ENCODE peak calls at places on chromosomes 5 and 9, in seven cellular contexts. C is spleen, U is gastrocnemius medialis, R is ovary, Q is body of pancreas, D is upper lobe of left lung, T is uterus. Z is an unnamed sample. For H3K4me1, the result is how much of the 10 kb centered on the place peaks cover.

GRCh38 chr5:158026248-158027031 is 167.5 kb upstream of the CLINT1 start:
- DNase-seq in C (no peak), U (no peak), R (peak), Q (no peak), D (no peak), T (peak), Z (no peak)

GRCh38 chr5:65893749-65894430 is 32.5 kb upstream of the ERBIN start:
- DNase-seq in C (no peak), U (no peak), R (no peak), Q (no peak), D (no peak), T (no peak), Z (no peak)

GRCh38 chr5:143695244-143695885 is 116.6 kb upstream of the HMHB1 start:
- DNase-seq in C (no peak), U (no peak), R (no peak), Q (no peak), D (no peak), T (no peak), Z (no peak)

GRCh38 chr5:134003064-134003956 is 1.5 kb downstream of the VDAC1 start:
- DNase-seq in C (peak), U (no peak), R (no peak), Q (no peak), D (no peak), T (no peak), Z (no peak)

GRCh38 chr9:89352451-89352850 is 34.2 kb downstream of the SECISBP2 start:
- DNase-seq in C (no peak), U (no peak), R (no peak), Q (no peak), D (no peak), T (no peak), Z (no peak)

GRCh38 chr5:6686916-6687409 is 26.3 kb upstream of the TENT4A start:
- DNase-seq in C (no peak), U (no peak), R (no peak), Q (no peak), D (peak), T (no peak), Z (no peak)

GRCh38 chr5:145681216-145681615 is 153.9 kb downstream of the PRELID2 start:
- DNase-seq in C (no peak), U (no peak), R (no peak), Q (no peak), D (no peak), T (no peak), Z (no peak)

GRCh38 chr5:156755421-156756087 is 94.5 kb upstream of the PPP1R2B start:
- DNase-seq in C (no peak), U (no peak), R (no peak), Q (no peak), D (no peak), T (no peak), Z (no peak)

GRCh38 chr5:32709789-32710334 is 1.3 kb upstream of the NPR3 start:
- DNase-seq in C (peak), U (no peak), R (peak), Q (peak), D (peak), T (peak), Z (peak)

GRCh38 chr5:68178579-68178978 is 37.0 kb upstream of the PIK3R1 start:
- DNase-seq in C (no peak), U (no peak), R (no peak), Q (no peak), D (no peak), T (no peak), Z (no peak)

GRCh38 chr9:109652112-109652511 is 127.9 kb upstream of the PALM2AKAP2 start:
- DNase-seq in C (no peak), U (no peak), R (no peak), Q (no peak), D (no peak), T (no peak), Z (no peak)

GRCh38 chr9:79352322-79352721 is 219.4 kb upstream of the TLE4 start:
- DNase-seq in C (no peak), U (no peak), R (no peak), Q (no peak), D (no peak), T (no peak), Z (no peak)

GRCh38 chr5:1959231-1959630 is 76.5 kb upstream of the IRX4 start:
- DNase-seq in C (no peak), U (no peak), R (no peak), Q (no peak), D (no peak), T (no peak), Z (no peak)

GRCh38 chr5:34053133-34053532 is 10.1 kb upstream of the C1QTNF3 start:
- DNase-seq in C (no peak), U (no peak), R (no peak), Q (no peak), D (no peak), T (no peak), Z (no peak)

GRCh38 chr5:89377752-89378455 is 494.9 kb upstream of the MEF2C start:
- DNase-seq in C (no peak), U (no peak), R (no peak), Q (no peak), D (no peak), T (no peak), Z (no peak)

GRCh38 chr9:127455299-127455992 is 4.1 kb downstream of the LRSAM1 start:
- DNase-seq in C (no peak), U (peak), R (no peak), Q (peak), D (no peak), T (no peak), Z (peak)

GRCh38 chr9:72628191-72628590 is 106.8 kb downstream of the TMC1 start:
- DNase-seq in C (no peak), U (no peak), R (no peak), Q (no peak), D (no peak), T (no peak), Z (no peak)

GRCh38 chr9:1916676-1917075 is 98.5 kb upstream of the SMARCA2 start:
- DNase-seq in C (no peak), U (no peak), R (no peak), Q (no peak), D (no peak), T (no peak), Z (no peak)

GRCh38 chr9:117325789-117326185 is 89.1 kb downstream of the ASTN2 start:
- DNase-seq in C (no peak), U (no peak), R (no peak), Q (no peak), D (no peak), T (no peak), Z (no peak)

GRCh38 chr9:77647659-77648457 is at the start of gene GNA14:
- DNase-seq in C (peak), U (no peak), R (peak), Q (no peak), D (peak), T (peak), Z (peak)

GRCh38 chr5:140302786-140303639 is at the start of gene PFDN1:
- DNase-seq in C (peak), U (peak), R (peak), Q (peak), D (peak), T (peak), Z (peak)

GRCh38 chr9:135070198-135070951 is 17.1 kb upstream of the OLFM1 start:
- DNase-seq in C (peak), U (no peak), R (no peak), Q (peak), D (no peak), T (no peak), Z (peak)

GRCh38 chr5:124104344-124104743 is 592.4 kb downstream of the CSNK1G3 start:
- DNase-seq in C (no peak), U (no peak), R (no peak), Q (no peak), D (no peak), T (no peak), Z (no peak)

GRCh38 chr9:76662476-76663281 is 101.6 kb upstream of the PCA3 start:
- DNase-seq in C (no peak), U (no peak), R (no peak), Q (no peak), D (no peak), T (no peak), Z (no peak)

GRCh38 chr5:83564069-83564749 is 92.7 kb downstream of the VCAN start:
- DNase-seq in C (no peak), U (no peak), R (no peak), Q (no peak), D (no peak), T (no peak), Z (no peak)

GRCh38 chr5:137206030-137206715 is 293.0 kb downstream of the SPOCK1 start:
- DNase-seq in C (no peak), U (no peak), R (no peak), Q (no peak), D (peak), T (no peak), Z (no peak)

GRCh38 chr9:35729700-35730485 is 2.1 kb downstream of the TLN1 start:
- DNase-seq in C (peak), U (peak), R (no peak), Q (no peak), D (no peak), T (peak), Z (peak)

GRCh38 chr9:69056416-69056815 is 20.9 kb downstream of the FXN start:
- DNase-seq in C (no peak), U (no peak), R (no peak), Q (no peak), D (no peak), T (no peak), Z (no peak)

GRCh38 chr9:96460877-96461276 is 10.9 kb downstream of the HABP4 start:
- DNase-seq in C (no peak), U (no peak), R (no peak), Q (no peak), D (no peak), T (no peak), Z (no peak)

GRCh38 chr9:123353984-123354591 is 1.9 kb upstream of the CRB2 start:
- DNase-seq in C (peak), U (no peak), R (peak), Q (peak), D (peak), T (peak), Z (peak)

GRCh38 chr5:114191441-114191840 is 170.4 kb upstream of the KCNN2 start:
- DNase-seq in C (no peak), U (no peak), R (no peak), Q (no peak), D (no peak), T (no peak), Z (no peak)

GRCh38 chr9:69173497-69173890 is 583 bp upstream of the TJP2 start:
- DNase-seq in C (no peak), U (no peak), R (no peak), Q (no peak), D (no peak), T (peak), Z (no peak)

GRCh38 chr5:173318881-173319609 is 9.2 kb downstream of the STC2 start:
- DNase-seq in C (peak), U (no peak), R (no peak), Q (no peak), D (no peak), T (no peak), Z (no peak)

GRCh38 chr9:8693147-8693921 is 893.8 kb upstream of the DMAC1 start:
- DNase-seq in C (no peak), U (no peak), R (no peak), Q (no peak), D (no peak), T (no peak), Z (no peak)

GRCh38 chr9:94905606-94906005 is 179.1 kb downstream of the AOPEP start:
- DNase-seq in C (no peak), U (no peak), R (no peak), Q (no peak), D (no peak), T (no peak), Z (no peak)

GRCh38 chr9:94906713-94907112 is 180.2 kb downstream of the AOPEP start:
- DNase-seq in C (no peak), U (no peak), R (no peak), Q (no peak), D (no peak), T (no peak), Z (no peak)

GRCh38 chr9:94904806-94905205 is 178.3 kb downstream of the AOPEP start:
- DNase-seq in C (no peak), U (no peak), R (no peak), Q (no peak), D (no peak), T (no peak), Z (no peak)

GRCh38 chr9:94906181-94906580 is 179.7 kb downstream of the AOPEP start:
- DNase-seq in C (no peak), U (no peak), R (no peak), Q (no peak), D (no peak), T (no peak), Z (no peak)

GRCh38 chr9:94903961-94904421 is 177.5 kb downstream of the AOPEP start:
- DNase-seq in C (no peak), U (no peak), R (no peak), Q (no peak), D (no peak), T (no peak), Z (no peak)
- H3K4me1 ChIP-seq in C (under half), U (under half), R (under half), Q (under half), D (under half), T (under half), Z (under half)

DNA sequence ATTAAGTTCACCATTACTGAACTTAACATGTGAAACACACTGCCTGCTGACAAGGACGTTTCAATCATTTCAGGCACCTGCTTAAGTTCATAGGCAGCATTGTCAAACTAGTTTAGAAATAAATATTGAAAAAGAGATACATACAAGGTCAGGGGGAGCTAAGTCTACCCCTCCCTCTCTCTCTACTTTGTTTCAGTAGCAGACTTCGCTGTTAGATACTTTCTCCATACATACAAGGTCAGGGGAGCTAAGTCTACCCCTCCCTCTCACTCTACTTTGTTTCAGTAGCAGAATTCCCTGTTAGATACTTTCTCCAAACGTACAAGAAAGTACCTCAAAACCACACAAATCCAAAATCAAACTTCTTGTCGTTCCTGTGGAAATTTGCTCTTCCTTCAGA is 387.4 kb upstream of the PDE4D start:
- DNase-seq in C (no peak), U (no peak), R (no peak), Q (no peak), D (no peak), T (no peak), Z (no peak)
- H3K27ac ChIP-seq in C (no peak), U (no peak), R (no peak), Q (peak), D (no peak), T (no peak), Z (no peak)

GRCh38 chr5:160419458-160420330 is 813 bp upstream of the SLU7 start:
- DNase-seq in C (no peak), U (no peak), R (no peak), Q (no peak), D (no peak), T (no peak), Z (no peak)

GRCh38 chr5:160423025-160423554 is 1.4 kb downstream of the PTTG1 start:
- DNase-seq in C (no peak), U (no peak), R (no peak), Q (no peak), D (no peak), T (no peak), Z (no peak)

GRCh38 chr5:160420331-160420610 is 1.4 kb upstream of the PTTG1 start:
- DNase-seq in C (no peak), U (no peak), R (no peak), Q (no peak), D (no peak), T (no peak), Z (no peak)

GRCh38 chr5:160421625-160422258 is at the start of gene PTTG1:
- DNase-seq in C (peak), U (peak), R (peak), Q (peak), D (peak), T (peak), Z (peak)

GRCh38 chr5:160418561-160419457 is at the start of gene SLU7:
- DNase-seq in C (peak), U (peak), R (peak), Q (peak), D (peak), T (peak), Z (peak)
- TF ChIP-seq POLR2A in C (peak), U (peak), R (peak), Q (peak), D (peak), T (peak), Z (peak)

GRCh38 chr5:115579747-115580173 is 22.5 kb downstream of the TICAM2 start:
- DNase-seq in C (no peak), U (no peak), R (no peak), Q (no peak), D (no peak), T (no peak), Z (no peak)

GRCh38 chr5:115578657-115579056 is 23.6 kb downstream of the TICAM2 start:
- DNase-seq in C (no peak), U (no peak), R (no peak), Q (no peak), D (no peak), T (no peak), Z (no peak)

GRCh38 chr5:115583474-115583873 is 18.8 kb downstream of the TICAM2 start:
- DNase-seq in C (no peak), U (no peak), R (no peak), Q (peak), D (no peak), T (no peak), Z (no peak)

GRCh38 chr5:115579216-115579615 is 23.1 kb downstream of the TICAM2 start:
- DNase-seq in C (no peak), U (no peak), R (no peak), Q (no peak), D (no peak), T (no peak), Z (no peak)

DNA sequence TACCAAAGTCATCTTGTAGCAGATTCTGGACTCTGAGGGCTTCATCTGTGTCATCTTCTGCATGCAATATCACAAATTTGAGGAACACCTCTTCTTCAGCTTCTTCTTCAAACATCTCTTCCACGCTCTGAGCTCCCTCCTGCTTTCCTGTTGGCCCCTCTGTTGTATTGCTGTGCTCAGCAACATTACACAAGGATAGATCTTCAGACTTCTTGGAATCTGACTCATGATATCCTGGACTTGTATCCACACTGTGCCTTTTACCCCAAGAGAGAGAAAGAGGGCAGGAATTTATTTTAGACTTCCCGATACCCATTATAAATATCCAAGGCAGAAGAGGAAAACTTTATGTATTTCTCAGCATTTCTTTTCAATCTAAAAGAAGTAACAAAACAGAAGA is 21.3 kb downstream of the TICAM2 start:
- DNase-seq in C (no peak), U (no peak), R (no peak), Q (no peak), D (no peak), T (no peak), Z (no peak)
- H3K4me1 ChIP-seq in C (under half), U (under half), R (under half), Q (under half), D (under half), T (under half), Z (under half)

GRCh38 chr9:81427870-81428269 is 261.5 kb downstream of the TLE1 start:
- DNase-seq in C (no peak), U (no peak), R (no peak), Q (no peak), D (no peak), T (no peak), Z (no peak)

GRCh38 chr9:81431662-81432061 is 257.7 kb downstream of the TLE1 start:
- DNase-seq in C (no peak), U (no peak), R (no peak), Q (no peak), D (no peak), T (no peak), Z (no peak)

GRCh38 chr9:81430727-81431126 is 258.6 kb downstream of the TLE1 start:
- DNase-seq in C (no peak), U (no peak), R (no peak), Q (no peak), D (no peak), T (no peak), Z (no peak)
- H3K27ac ChIP-seq in C (no peak), U (no peak), R (no peak), Q (no peak), D (no peak), T (no peak), Z (no peak)

Z was measured in transverse colon.